ENCODE peak calls at places on chromosomes 5 and 9, in seven cellular contexts. One of them, this sample, is unnamed.
A peak's percentile ranks its signal among the peaks of the same experiment; 100 is the strongest.

GRCh38 chr5:122704247-122705036 is 70.4 kb upstream of the SNX2 start:
- DNase-seq in GM19239: no peak
- DNase-seq in CD8-positive, alpha-beta T cell: no peak
- DNase-seq in cardiac muscle cell: peak; percentile 65
- DNase-seq in astrocyte of the spinal cord: peak; percentile 56
- DNase-seq in SJSA1: no peak
- DNase-seq in mesendoderm: peak; percentile 58
- DNase-seq in this sample: peak; percentile 73

GRCh38 chr5:176614805-176615478 is 5.0 kb upstream of the GPRIN1 start:
- DNase-seq in GM19239: no peak
- DNase-seq in CD8-positive, alpha-beta T cell: no peak
- DNase-seq in cardiac muscle cell: no peak
- DNase-seq in astrocyte of the spinal cord: peak; percentile 70
- DNase-seq in SJSA1: peak; percentile 85
- DNase-seq in mesendoderm: no peak
- DNase-seq in this sample: peak; percentile 81

GRCh38 chr5:80964491-80964890 is 4.3 kb downstream of the RASGRF2 start:
- DNase-seq in GM19239: no peak
- DNase-seq in CD8-positive, alpha-beta T cell: no peak
- DNase-seq in cardiac muscle cell: no peak
- DNase-seq in astrocyte of the spinal cord: peak; percentile 43
- DNase-seq in SJSA1: no peak
- DNase-seq in mesendoderm: no peak
- DNase-seq in this sample: peak; percentile 52

GRCh38 chr9:91187965-91188344 is 173.8 kb downstream of the AUH start:
- DNase-seq in GM19239: no peak
- DNase-seq in CD8-positive, alpha-beta T cell: no peak
- DNase-seq in cardiac muscle cell: no peak
- DNase-seq in astrocyte of the spinal cord: peak; percentile 94
- DNase-seq in SJSA1: no peak
- DNase-seq in mesendoderm: no peak
- DNase-seq in this sample: no peak

GRCh38 chr5:37005946-37006540 is 129.5 kb downstream of the NIPBL start:
- DNase-seq in GM19239: no peak
- DNase-seq in CD8-positive, alpha-beta T cell: no peak
- DNase-seq in cardiac muscle cell: peak; percentile 26
- DNase-seq in astrocyte of the spinal cord: peak; percentile 41
- DNase-seq in SJSA1: no peak
- DNase-seq in mesendoderm: peak; percentile 18
- DNase-seq in this sample: peak; percentile 10

GRCh38 chr9:20292002-20292401 is 330.3 kb downstream of the MLLT3 start:
- DNase-seq in GM19239: no peak
- DNase-seq in CD8-positive, alpha-beta T cell: no peak
- DNase-seq in cardiac muscle cell: no peak
- DNase-seq in astrocyte of the spinal cord: peak; percentile 42
- DNase-seq in SJSA1: peak; percentile 51
- DNase-seq in mesendoderm: peak; percentile 81
- DNase-seq in this sample: peak; percentile 17

GRCh38 chr5:150122158-150122510 is 33.5 kb downstream of the PDGFRB start:
- DNase-seq in GM19239: peak; percentile 79
- DNase-seq in CD8-positive, alpha-beta T cell: no peak
- DNase-seq in cardiac muscle cell: no peak
- DNase-seq in astrocyte of the spinal cord: no peak
- DNase-seq in SJSA1: no peak
- DNase-seq in mesendoderm: no peak
- DNase-seq in this sample: no peak

GRCh38 chr9:32431940-32432555 is 47.6 kb downstream of the ACO1 start:
- DNase-seq in GM19239: no peak
- DNase-seq in CD8-positive, alpha-beta T cell: peak; percentile 57
- DNase-seq in cardiac muscle cell: peak; percentile 65
- DNase-seq in astrocyte of the spinal cord: peak; percentile 52
- DNase-seq in SJSA1: peak; percentile 52
- DNase-seq in mesendoderm: peak; percentile 46
- DNase-seq in this sample: peak; percentile 59

GRCh38 chr5:176664886-176665285 is 17.6 kb downstream of the TSPAN17 start:
- DNase-seq in GM19239: no peak
- DNase-seq in CD8-positive, alpha-beta T cell: no peak
- DNase-seq in cardiac muscle cell: no peak
- DNase-seq in astrocyte of the spinal cord: no peak
- DNase-seq in SJSA1: no peak
- DNase-seq in mesendoderm: no peak
- DNase-seq in this sample: no peak